ENCODE peak calls at places on chromosomes 4 and X, in six cellular contexts. O is CD8-positive, alpha-beta T cell; P is iris pigment epithelial cell; W is NCI-H1105 treated with DMSO at 0.1 percent for 48 hours; T is EL; Y is pons. M is an unnamed sample.
A peak's percentile ranks its signal among the peaks of the same experiment; 100 is the strongest.

GRCh38 chr4:2036327-2036726 is 22.8 kb upstream of the NAT8L start:
- DNase-seq in T (no peak), W (no peak), P (no peak), O (no peak), Y (no peak), M (no peak)

GRCh38 chrX:40006025-40007017 is 91.4 kb downstream of the BCOR start:
- DNase-seq in Y (no peak), W (no peak), P (no peak), O (peak; percentile 25), T (peak; percentile 50), M (peak; percentile 16)

GRCh38 chr4:109939153-109939552 is 26.5 kb downstream of the EGF start:
- DNase-seq in W (no peak), Y (no peak), P (no peak), O (no peak), T (no peak), M (no peak)

GRCh38 chrX:115367956-115368355 is 78.4 kb downstream of the LUZP4 start:
- DNase-seq in T (peak; percentile 5), Y (peak; percentile 67), P (peak; percentile 33), W (no peak), O (no peak), M (peak; percentile 26)

GRCh38 chrX:45850197-45850774 is 649.6 kb upstream of the DIPK2B start:
- DNase-seq in P (peak; percentile 26), O (no peak), Y (no peak), W (peak; percentile 35), T (peak; percentile 11), M (no peak)

GRCh38 chr4:139242511-139243051 is 37.4 kb downstream of the MGARP start:
- DNase-seq in P (peak; percentile 88), Y (no peak), W (no peak), O (no peak), T (peak; percentile 92), M (peak; percentile 94)

GRCh38 chrX:19670854-19671620 is 155.7 kb upstream of the MAP3K15 start:
- DNase-seq in W (no peak), Y (peak; percentile 88), O (no peak), T (peak; percentile 76), P (peak; percentile 63), M (peak; percentile 81)

GRCh38 chrX:129493643-129494042 is 29.6 kb downstream of the SMARCA1 start:
- DNase-seq in W (no peak), Y (no peak), T (peak; percentile 59), P (peak; percentile 66), O (no peak), M (peak; percentile 75)

GRCh38 chrX:63686878-63687714 is 97.9 kb downstream of the ARHGEF9 start:
- DNase-seq in W (peak; percentile 47), T (peak; percentile 59), O (no peak), P (peak; percentile 36), Y (peak; percentile 2), M (peak; percentile 76)

GRCh38 chrX:69501433-69501832 is 2.7 kb upstream of the NALF2 start:
- DNase-seq in T (no peak), O (no peak), Y (no peak), W (peak; percentile 0), P (no peak), M (no peak)

GRCh38 chr4:30728291-30728690 is 8.1 kb downstream of the PCDH7 start:
- DNase-seq in W (no peak), O (no peak), T (no peak), Y (no peak), P (peak; percentile 25), M (no peak)

GRCh38 chrX:112512509-112512908 is 167.2 kb downstream of the LHFPL1 start:
- DNase-seq in T (no peak), Y (no peak), O (no peak), W (no peak), P (no peak), M (no peak)

GRCh38 chrX:150517303-150517896 is 51.0 kb upstream of the MTM1 start:
- DNase-seq in P (peak; percentile 48), W (no peak), Y (no peak), O (no peak), T (no peak), M (no peak)

GRCh38 chr4:104719539-104720230 is 225.0 kb upstream of the CXXC4 start:
- DNase-seq in P (no peak), O (no peak), T (no peak), W (no peak), Y (no peak), M (no peak)

GRCh38 chrX:139801397-139801813 is 93.4 kb upstream of the MCF2 start:
- DNase-seq in Y (no peak), P (no peak), T (no peak), W (no peak), O (no peak), M (no peak)

GRCh38 chr4:102862747-102863146 is 6.0 kb upstream of the CISD2 start:
- DNase-seq in O (no peak), Y (no peak), T (no peak), W (no peak), P (no peak), M (no peak)

GRCh38 chr4:122854860-122855259 is 28.2 kb downstream of the FGF2 start:
- DNase-seq in Y (peak; percentile 96), P (no peak), W (no peak), O (no peak), T (no peak), M (no peak)

GRCh38 chr4:51831133-51831532 is 11.8 kb upstream of the DCUN1D4 start:
- DNase-seq in W (peak; percentile 3), T (peak; percentile 53), Y (peak; percentile 73), O (peak; percentile 70), P (peak; percentile 55), M (peak; percentile 65)

GRCh38 chr4:66554844-66555243 is 884.6 kb upstream of the EPHA5 start:
- DNase-seq in O (no peak), T (peak; percentile 47), Y (no peak), P (peak; percentile 18), W (no peak), M (peak; percentile 72)

GRCh38 chrX:72045141-72045540 is 86.6 kb downstream of the RTL5 start:
- DNase-seq in W (no peak), T (no peak), O (no peak), Y (no peak), P (no peak), M (no peak)

GRCh38 chr4:106305435-106306055 is 10.5 kb downstream of the TBCK start:
- DNase-seq in O (no peak), W (no peak), T (peak; percentile 45), Y (no peak), P (no peak), M (no peak)

GRCh38 chr4:179595671-179596410 is 2153.6 kb upstream of the AGA start:
- DNase-seq in T (peak; percentile 28), W (no peak), Y (no peak), O (no peak), P (peak; percentile 40), M (no peak)

GRCh38 chrX:70452143-70452733 is 7.6 kb downstream of the DLG3 start:
- DNase-seq in T (peak; percentile 54), W (peak; percentile 62), O (peak; percentile 48), P (no peak), Y (no peak), M (peak; percentile 59)

GRCh38 chr4:7428261-7429068 is 6.3 kb downstream of the PSAPL1 start:
- DNase-seq in O (no peak), P (no peak), T (no peak), W (no peak), Y (no peak), M (no peak)

GRCh38 chrX:16606142-16606720 is 43.7 kb upstream of the S100G start:
- DNase-seq in P (peak; percentile 5), O (no peak), T (no peak), Y (no peak), W (no peak), M (no peak)

GRCh38 chrX:3663576-3664290 is 49.7 kb downstream of the PRKX start:
- DNase-seq in Y (peak; percentile 32), P (no peak), W (no peak), T (no peak), O (no peak), M (no peak)

GRCh38 chr4:17613761-17614415 is 553 bp upstream of the MED28 start:
- DNase-seq in Y (no peak), O (peak; percentile 27), T (peak; percentile 88), P (peak; percentile 71), W (no peak), M (peak; percentile 87)

GRCh38 chr4:53654300-53654758 is 63.0 kb upstream of the LNX1 start:
- DNase-seq in P (no peak), T (no peak), Y (no peak), O (no peak), W (no peak), M (peak; percentile 63)

GRCh38 chr4:25098964-25099843 is 61.0 kb downstream of the SEPSECS start:
- DNase-seq in O (no peak), Y (no peak), T (peak; percentile 80), P (peak; percentile 72), W (no peak), M (peak; percentile 83)

GRCh38 chrX:3230496-3230895 is 116.0 kb downstream of the MXRA5 start:
- DNase-seq in P (peak; percentile 43), O (no peak), Y (no peak), T (no peak), W (no peak), M (peak; percentile 29)

GRCh38 chr4:2295535-2296442 is 33.9 kb upstream of the MXD4 start:
- DNase-seq in P (no peak), Y (no peak), T (no peak), O (no peak), W (no peak), M (no peak)

GRCh38 chrX:150338615-150339014 is 24.5 kb upstream of the MAMLD1 start:
- DNase-seq in W (no peak), O (no peak), P (no peak), T (no peak), Y (no peak), M (no peak)

GRCh38 chr4:139918994-139919393 is 235.0 kb downstream of the MAML3 start:
- DNase-seq in Y (no peak), W (no peak), T (peak; percentile 7), O (no peak), P (peak; percentile 9), M (peak; percentile 69)

GRCh38 chr4:159024266-159024665 is 78.6 kb upstream of the RAPGEF2 start:
- DNase-seq in T (no peak), Y (no peak), W (no peak), P (no peak), O (no peak), M (no peak)

GRCh38 chrX:47623540-47624027 is 3.9 kb upstream of the SYN1 start:
- DNase-seq in T (peak; percentile 72), W (peak; percentile 82), P (peak; percentile 80), O (peak; percentile 50), Y (peak; percentile 24), M (peak; percentile 72)

GRCh38 chrX:13669246-13669689 is 16.3 kb downstream of the TCEANC start:
- DNase-seq in T (peak; percentile 91), P (peak; percentile 96), O (peak; percentile 63), Y (no peak), W (peak; percentile 14), M (peak; percentile 95)

GRCh38 chr4:158786155-158786581 is 17.3 kb downstream of the FNIP2 start:
- DNase-seq in W (no peak), P (peak; percentile 40), O (no peak), T (no peak), Y (peak; percentile 45), M (peak; percentile 45)

GRCh38 chr4:123390846-123391456 is 5.6 kb upstream of the SPRY1 start:
- DNase-seq in T (peak; percentile 15), O (no peak), P (peak; percentile 36), W (peak; percentile 14), Y (no peak), M (peak; percentile 31)

GRCh38 chrX:19888419-19888879 is 1.0 kb upstream of the SH3KBP1 start:
- DNase-seq in O (peak; percentile 34), W (no peak), T (peak; percentile 77), Y (peak; percentile 82), P (peak; percentile 74), M (peak; percentile 80)